ENCODE peak calls at places on chromosomes 1 and 21, in eight cellular contexts. One of them, this sample, is unnamed. For H3K4me1, the result is how much of the 10 kb centered on the place peaks cover.

GRCh38 chr1:33336580-33336979 is 15.7 kb upstream of the A3GALT2 start:
- DNase-seq in endothelial cell of umbilical vein: no peak
- DNase-seq in HCT116: no peak
- DNase-seq in SK-N-SH: no peak
- DNase-seq in K562: no peak
- DNase-seq in HepG2: no peak
- DNase-seq in H1: no peak
- DNase-seq in GM12878: no peak
- DNase-seq in this sample: no peak

GRCh38 chr21:45158491-45159423 is 84.4 kb downstream of the ADARB1 start:
- DNase-seq in endothelial cell of umbilical vein: no peak
- DNase-seq in HCT116: no peak
- DNase-seq in SK-N-SH: no peak
- DNase-seq in K562: no peak
- DNase-seq in HepG2: no peak
- DNase-seq in H1: no peak
- DNase-seq in GM12878: no peak
- DNase-seq in this sample: no peak

GRCh38 chr21:41678944-41679343 is 87.9 kb downstream of the RIPK4 start:
- DNase-seq in endothelial cell of umbilical vein: peak
- DNase-seq in HCT116: peak
- DNase-seq in SK-N-SH: peak
- DNase-seq in K562: peak
- DNase-seq in HepG2: peak
- DNase-seq in H1: peak
- DNase-seq in GM12878: no peak
- DNase-seq in this sample: peak

GRCh38 chr1:3281735-3282134 is 172.7 kb upstream of the ARHGEF16 start:
- DNase-seq in endothelial cell of umbilical vein: no peak
- DNase-seq in HCT116: no peak
- DNase-seq in SK-N-SH: no peak
- DNase-seq in K562: no peak
- DNase-seq in HepG2: no peak
- DNase-seq in H1: no peak
- DNase-seq in GM12878: no peak
- DNase-seq in this sample: no peak

GRCh38 chr1:13968361-13968760 is 268.4 kb downstream of the PRDM2 start:
- DNase-seq in endothelial cell of umbilical vein: no peak
- DNase-seq in HCT116: no peak
- DNase-seq in SK-N-SH: no peak
- DNase-seq in K562: no peak
- DNase-seq in HepG2: no peak
- DNase-seq in H1: no peak
- DNase-seq in GM12878: no peak
- DNase-seq in this sample: no peak

GRCh38 chr1:63327417-63328139 is 5.2 kb downstream of the FOXD3 start:
- DNase-seq in endothelial cell of umbilical vein: peak
- DNase-seq in HCT116: peak
- DNase-seq in SK-N-SH: peak
- DNase-seq in K562: peak
- DNase-seq in HepG2: peak
- DNase-seq in H1: peak
- DNase-seq in GM12878: no peak
- DNase-seq in this sample: peak

GRCh38 chr1:19651141-19651737 is 7.1 kb downstream of the NBL1 start:
- DNase-seq in endothelial cell of umbilical vein: peak
- DNase-seq in HCT116: no peak
- DNase-seq in SK-N-SH: peak
- DNase-seq in K562: peak
- DNase-seq in HepG2: peak
- DNase-seq in H1: no peak
- DNase-seq in GM12878: no peak
- DNase-seq in this sample: peak

GRCh38 chr21:46599251-46599572 is 5.7 kb downstream of the S100B start:
- DNase-seq in endothelial cell of umbilical vein: peak
- DNase-seq in HCT116: no peak
- DNase-seq in SK-N-SH: peak
- DNase-seq in K562: peak
- DNase-seq in HepG2: peak
- DNase-seq in H1: no peak
- DNase-seq in GM12878: no peak
- DNase-seq in this sample: peak

GRCh38 chr1:213014642-213015041 is 1.0 kb downstream of the ANGEL2 start:
- DNase-seq in endothelial cell of umbilical vein: no peak
- DNase-seq in HCT116: no peak
- DNase-seq in SK-N-SH: peak
- DNase-seq in K562: no peak
- DNase-seq in HepG2: peak
- DNase-seq in H1: no peak
- DNase-seq in GM12878: no peak
- DNase-seq in this sample: peak

GRCh38 chr1:177448652-177449351 is 278.0 kb downstream of the BRINP2 start:
- DNase-seq in endothelial cell of umbilical vein: no peak
- DNase-seq in HCT116: no peak
- DNase-seq in SK-N-SH: no peak
- DNase-seq in K562: no peak
- DNase-seq in HepG2: no peak
- DNase-seq in H1: no peak
- DNase-seq in GM12878: no peak
- DNase-seq in this sample: no peak

GRCh38 chr1:221162352-221162751 is 283.1 kb downstream of the HLX start:
- DNase-seq in endothelial cell of umbilical vein: peak
- DNase-seq in HCT116: no peak
- DNase-seq in SK-N-SH: no peak
- DNase-seq in K562: no peak
- DNase-seq in HepG2: no peak
- DNase-seq in H1: no peak
- DNase-seq in GM12878: no peak
- DNase-seq in this sample: no peak

GRCh38 chr1:178324003-178324402 is 172.8 kb downstream of the CLEC20A start:
- DNase-seq in endothelial cell of umbilical vein: no peak
- DNase-seq in HCT116: no peak
- DNase-seq in SK-N-SH: no peak
- DNase-seq in K562: no peak
- DNase-seq in HepG2: no peak
- DNase-seq in H1: no peak
- DNase-seq in GM12878: no peak
- DNase-seq in this sample: no peak

GRCh38 chr1:193157360-193157759 is 29.1 kb downstream of the B3GALT2 start:
- DNase-seq in endothelial cell of umbilical vein: no peak
- DNase-seq in HCT116: no peak
- DNase-seq in SK-N-SH: peak
- DNase-seq in K562: no peak
- DNase-seq in HepG2: no peak
- DNase-seq in H1: no peak
- DNase-seq in GM12878: no peak
- DNase-seq in this sample: no peak

GRCh38 chr1:12525311-12526181 is 92.5 kb downstream of the DHRS3 start:
- DNase-seq in endothelial cell of umbilical vein: no peak
- DNase-seq in HCT116: no peak
- DNase-seq in SK-N-SH: no peak
- DNase-seq in K562: peak
- DNase-seq in HepG2: peak
- DNase-seq in H1: no peak
- DNase-seq in GM12878: no peak
- DNase-seq in this sample: no peak

GRCh38 chr1:16727190-16728111 is 12.9 kb upstream of the RNU1-4 start:
- DNase-seq in endothelial cell of umbilical vein: peak
- DNase-seq in HCT116: peak
- DNase-seq in SK-N-SH: peak
- DNase-seq in K562: peak
- DNase-seq in HepG2: peak
- DNase-seq in H1: peak
- DNase-seq in GM12878: peak
- DNase-seq in this sample: peak

GRCh38 chr1:13754510-13755103 is 54.6 kb downstream of the PRDM2 start:
- DNase-seq in endothelial cell of umbilical vein: no peak
- DNase-seq in HCT116: no peak
- DNase-seq in SK-N-SH: peak
- DNase-seq in K562: no peak
- DNase-seq in HepG2: no peak
- DNase-seq in H1: no peak
- DNase-seq in GM12878: no peak
- DNase-seq in this sample: no peak

GRCh38 chr1:94067196-94067595 is 53.8 kb downstream of the ABCA4 start:
- DNase-seq in endothelial cell of umbilical vein: peak
- DNase-seq in HCT116: no peak
- DNase-seq in SK-N-SH: no peak
- DNase-seq in K562: no peak
- DNase-seq in HepG2: no peak
- DNase-seq in H1: no peak
- DNase-seq in GM12878: no peak
- DNase-seq in this sample: no peak

DNA sequence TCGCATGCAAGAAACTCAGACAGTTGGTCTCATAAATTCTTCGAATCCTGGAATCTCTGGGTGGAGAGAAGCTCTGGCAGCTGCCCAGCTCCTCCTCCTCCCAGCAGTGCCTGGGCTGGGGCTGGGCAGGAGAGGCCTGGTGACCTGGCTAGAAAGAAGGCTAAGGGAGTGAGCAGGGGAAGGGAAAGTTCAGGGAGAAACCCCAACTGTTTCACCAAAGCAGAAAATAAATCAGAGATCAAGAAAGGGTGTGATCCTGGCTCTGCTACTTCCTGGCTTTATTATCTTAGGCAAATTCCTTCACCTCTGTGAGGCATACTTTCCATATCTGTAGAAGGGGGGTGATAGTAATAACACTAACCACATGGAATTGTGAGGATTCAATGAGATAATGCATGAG is 8.8 kb upstream of the COL16A1 start:
- DNase-seq in endothelial cell of umbilical vein: peak
- DNase-seq in HCT116: no peak
- DNase-seq in SK-N-SH: no peak
- DNase-seq in K562: no peak
- DNase-seq in HepG2: no peak
- DNase-seq in H1: no peak
- DNase-seq in GM12878: no peak
- DNase-seq in this sample: no peak
- TF ChIP-seq POLR2AphosphoS5 in endothelial cell of umbilical vein: peak
- TF ChIP-seq POLR2AphosphoS5 in HCT116: no peak
- TF ChIP-seq POLR2AphosphoS5 in SK-N-SH: no peak
- TF ChIP-seq POLR2AphosphoS5 in K562: no peak
- TF ChIP-seq POLR2AphosphoS5 in HepG2: no peak
- TF ChIP-seq POLR2AphosphoS5 in H1: no peak
- TF ChIP-seq POLR2AphosphoS5 in GM12878: no peak
- TF ChIP-seq POLR2AphosphoS5 in this sample: no peak

DNA sequence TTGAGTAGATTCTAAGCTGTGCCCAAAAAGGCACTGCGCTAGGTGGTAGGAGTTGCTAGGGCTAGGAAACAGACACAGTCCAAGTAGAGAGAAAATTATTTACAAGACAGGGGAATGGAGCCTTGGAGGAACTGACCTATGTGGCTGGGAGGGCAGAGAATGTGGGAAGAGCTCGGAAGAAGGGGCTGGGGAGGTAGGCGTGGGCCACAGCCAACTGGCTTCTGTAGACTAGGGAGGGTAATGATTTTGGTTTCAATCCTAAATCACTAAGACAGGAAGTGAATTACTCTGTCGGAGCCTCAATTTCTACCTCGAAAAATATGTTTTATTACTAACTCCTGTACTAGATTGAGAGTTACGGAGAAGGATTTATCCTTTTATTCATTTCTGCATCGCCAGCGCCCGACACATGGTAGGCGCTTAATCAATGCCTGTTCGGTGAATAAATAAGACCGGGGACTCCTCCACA is 520 bp upstream of the DDI2 start:
- DNase-seq in endothelial cell of umbilical vein: no peak
- DNase-seq in HCT116: no peak
- DNase-seq in SK-N-SH: peak
- DNase-seq in K562: no peak
- DNase-seq in HepG2: no peak
- DNase-seq in H1: no peak
- DNase-seq in GM12878: no peak
- DNase-seq in this sample: peak
- H3K4me1 ChIP-seq in endothelial cell of umbilical vein: under half
- H3K4me1 ChIP-seq in HCT116: under half
- H3K4me1 ChIP-seq in SK-N-SH: under half
- H3K4me1 ChIP-seq in K562: under half
- H3K4me1 ChIP-seq in HepG2: under half
- H3K4me1 ChIP-seq in H1: under half
- H3K4me1 ChIP-seq in GM12878: under half
- H3K4me1 ChIP-seq in this sample: under half

DNA sequence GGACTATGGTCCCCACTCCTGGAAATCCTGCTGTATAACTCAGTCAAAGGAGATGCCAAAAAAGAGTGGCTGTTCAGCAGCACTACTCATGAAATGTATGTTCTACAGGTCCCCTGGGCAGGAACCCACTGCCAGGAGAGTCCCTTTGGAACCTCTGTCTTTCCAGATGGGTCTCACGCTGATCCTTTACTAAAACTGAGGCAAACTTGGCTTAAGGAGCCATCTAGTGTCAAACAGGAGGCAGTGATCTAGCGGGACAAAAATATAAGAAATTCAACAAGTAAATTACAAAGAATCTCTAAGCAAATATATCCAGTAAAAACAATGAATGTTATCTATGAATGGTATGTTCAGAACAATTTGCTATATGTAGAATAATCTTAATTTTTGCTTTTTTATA is 80.5 kb upstream of the PRMT6 start:
- DNase-seq in endothelial cell of umbilical vein: no peak
- DNase-seq in HCT116: no peak
- DNase-seq in SK-N-SH: no peak
- DNase-seq in K562: no peak
- DNase-seq in HepG2: no peak
- DNase-seq in H1: peak
- DNase-seq in GM12878: no peak
- DNase-seq in this sample: peak
- H2AFZ ChIP-seq in endothelial cell of umbilical vein: no peak
- H2AFZ ChIP-seq in HCT116: no peak
- H2AFZ ChIP-seq in SK-N-SH: no peak
- H2AFZ ChIP-seq in K562: no peak
- H2AFZ ChIP-seq in HepG2: no peak
- H2AFZ ChIP-seq in H1: no peak
- H2AFZ ChIP-seq in GM12878: no peak
- H2AFZ ChIP-seq in this sample: no peak

GRCh38 chr1:226659136-226659535 is 79.9 kb downstream of the ITPKB start:
- DNase-seq in endothelial cell of umbilical vein: no peak
- DNase-seq in HCT116: no peak
- DNase-seq in SK-N-SH: no peak
- DNase-seq in K562: no peak
- DNase-seq in HepG2: no peak
- DNase-seq in H1: no peak
- DNase-seq in GM12878: no peak
- DNase-seq in this sample: no peak

GRCh38 chr1:226661965-226662364 is 77.1 kb downstream of the ITPKB start:
- DNase-seq in endothelial cell of umbilical vein: no peak
- DNase-seq in HCT116: no peak
- DNase-seq in SK-N-SH: no peak
- DNase-seq in K562: no peak
- DNase-seq in HepG2: no peak
- DNase-seq in H1: no peak
- DNase-seq in GM12878: no peak
- DNase-seq in this sample: no peak

GRCh38 chr1:226659641-226660040 is 79.4 kb downstream of the ITPKB start:
- DNase-seq in endothelial cell of umbilical vein: no peak
- DNase-seq in HCT116: no peak
- DNase-seq in SK-N-SH: no peak
- DNase-seq in K562: no peak
- DNase-seq in HepG2: no peak
- DNase-seq in H1: no peak
- DNase-seq in GM12878: no peak
- DNase-seq in this sample: no peak

GRCh38 chr1:226661271-226661670 is 77.8 kb downstream of the ITPKB start:
- DNase-seq in endothelial cell of umbilical vein: no peak
- DNase-seq in HCT116: no peak
- DNase-seq in SK-N-SH: no peak
- DNase-seq in K562: no peak
- DNase-seq in HepG2: no peak
- DNase-seq in H1: no peak
- DNase-seq in GM12878: no peak
- DNase-seq in this sample: no peak

GRCh38 chr1:226660410-226661182 is 78.5 kb downstream of the ITPKB start:
- DNase-seq in endothelial cell of umbilical vein: peak
- DNase-seq in HCT116: no peak
- DNase-seq in SK-N-SH: no peak
- DNase-seq in K562: no peak
- DNase-seq in HepG2: no peak
- DNase-seq in H1: no peak
- DNase-seq in GM12878: no peak
- DNase-seq in this sample: no peak
- TF ChIP-seq POLR2AphosphoS5 in endothelial cell of umbilical vein: no peak
- TF ChIP-seq POLR2AphosphoS5 in HCT116: no peak
- TF ChIP-seq POLR2AphosphoS5 in SK-N-SH: no peak
- TF ChIP-seq POLR2AphosphoS5 in K562: no peak
- TF ChIP-seq POLR2AphosphoS5 in HepG2: no peak
- TF ChIP-seq POLR2AphosphoS5 in H1: no peak
- TF ChIP-seq POLR2AphosphoS5 in GM12878: no peak
- TF ChIP-seq POLR2AphosphoS5 in this sample: no peak

This sample was measured in GM23338.